ENCODE peak calls at places on chromosome 1, in seven cellular contexts. X is activated naive CD8-positive, alpha-beta T cell treated with anti-CD3 and anti-CD28 coated beads, Interleukin-2, amount 50 U/mL, for 24 hours; Q is CD8-positive, alpha-beta memory T cell; L is effector memory CD4-positive, alpha-beta T cell; W is renal cortical epithelial cell; N is cardiac muscle cell; T is mesothelial cell of epicardium. C is an unnamed sample.
A peak's percentile ranks its signal among the peaks of the same experiment; 100 is the strongest.

GRCh38 chr1:247453256-247453655 is 4.6 kb downstream of the OR2B11 start:
- DNase-seq in Q (no peak), T (no peak), W (no peak), X (no peak), N (no peak), L (no peak), C (no peak)

GRCh38 chr1:171585715-171586114 is 36.3 kb upstream of the MYOCOS start:
- DNase-seq in L (no peak), W (no peak), X (no peak), N (no peak), T (no peak), Q (no peak), C (no peak)

GRCh38 chr1:237258871-237259270 is 216.9 kb downstream of the RYR2 start:
- DNase-seq in T (no peak), Q (no peak), N (peak; percentile 21), W (no peak), X (no peak), L (no peak), C (no peak)

GRCh38 chr1:184610872-184611614 is 143.6 kb downstream of the EDEM3 start:
- DNase-seq in W (peak; percentile 87), L (no peak), N (no peak), X (no peak), T (no peak), Q (no peak), C (no peak)

GRCh38 chr1:69940816-69941215 is 264.6 kb downstream of the LRRC40 start:
- DNase-seq in L (no peak), W (no peak), N (no peak), X (no peak), Q (no peak), T (no peak), C (no peak)

GRCh38 chr1:63732666-63733065 is 41.2 kb upstream of the ROR1 start:
- DNase-seq in T (no peak), L (no peak), X (no peak), N (no peak), Q (no peak), W (peak; percentile 76), C (no peak)

GRCh38 chr1:244473059-244473605 is 12.1 kb downstream of the CATSPERE start:
- DNase-seq in N (no peak), Q (no peak), X (no peak), L (no peak), T (no peak), W (no peak), C (no peak)

GRCh38 chr1:180814258-180814657 is 98.4 kb upstream of the KIAA1614 start:
- DNase-seq in T (no peak), X (no peak), N (no peak), Q (no peak), L (no peak), W (no peak), C (no peak)

GRCh38 chr1:205493241-205494085 is 11.0 kb upstream of the CDK18 start:
- DNase-seq in Q (no peak), N (no peak), X (no peak), W (peak; percentile 89), L (no peak), T (no peak), C (no peak)

GRCh38 chr1:246497331-246497915 is 9.7 kb downstream of the SMYD3 start:
- DNase-seq in T (no peak), W (peak; percentile 78), N (peak; percentile 57), X (no peak), L (no peak), Q (no peak), C (no peak)

GRCh38 chr1:47582891-47583608 is 145.2 kb downstream of the FOXD2 start:
- DNase-seq in Q (no peak), X (peak; percentile 8), L (no peak), W (peak; percentile 69), T (no peak), N (no peak), C (no peak)